ENCODE peak calls at places on chromosome 3, in ten cellular contexts. R is MM.1S, F is GM13976, W is colonic mucosa, G is heart left ventricle, J is tibial artery, U is WERI-Rb-1, X is astrocyte, H is right atrium auricular region, A is cardiac fibroblast. Y is an unnamed sample.
A peak's percentile ranks its signal among the peaks of the same experiment; 100 is the strongest.

GRCh38 chr3:184426691-184427141 is 46.9 kb downstream of the CHRD start:
- DNase-seq in J (peak; percentile 57), H (no peak), R (no peak), G (no peak), A (no peak), X (peak; percentile 63), W (no peak), U (no peak), F (no peak), Y (no peak)

GRCh38 chr3:39255503-39256325 is 24.1 kb downstream of the CX3CR1 start:
- DNase-seq in G (no peak), J (no peak), A (no peak), F (peak; percentile 71), X (no peak), U (no peak), H (no peak), W (no peak), R (peak; percentile 75), Y (no peak)

GRCh38 chr3:187295635-187296034 is 4.1 kb upstream of the MASP1 start:
- DNase-seq in R (no peak), U (no peak), H (no peak), W (no peak), A (no peak), X (no peak), G (no peak), F (no peak), J (no peak), Y (no peak)

GRCh38 chr3:4774531-4774930 is 204.7 kb upstream of the BHLHE40 start:
- DNase-seq in F (no peak), R (no peak), W (peak; percentile 77), X (no peak), A (no peak), H (no peak), G (no peak), U (no peak), J (no peak), Y (no peak)

GRCh38 chr3:149120051-149120972 is 9.1 kb upstream of the HPS3 start:
- DNase-seq in X (peak; percentile 45), U (no peak), W (no peak), A (peak; percentile 85), F (peak; percentile 75), H (no peak), J (no peak), G (no peak), R (peak; percentile 82), Y (no peak)

GRCh38 chr3:15903164-15903563 is 105.4 kb upstream of the ANKRD28 start:
- DNase-seq in J (peak; percentile 89), U (no peak), W (no peak), G (no peak), A (peak; percentile 6), X (no peak), F (no peak), R (no peak), H (peak; percentile 61), Y (no peak)

GRCh38 chr3:160091441-160091840 is 102.8 kb downstream of the IL12A start:
- DNase-seq in R (no peak), H (no peak), X (no peak), U (no peak), G (no peak), A (no peak), W (no peak), F (no peak), J (no peak), Y (no peak)

GRCh38 chr3:181253796-181254195 is 264.3 kb upstream of the DNAJC19 start:
- DNase-seq in X (no peak), A (no peak), G (no peak), J (no peak), W (no peak), F (no peak), H (no peak), U (no peak), R (no peak), Y (no peak)

GRCh38 chr3:133549565-133549964 is 23.9 kb upstream of the CDV3 start:
- DNase-seq in G (no peak), W (no peak), U (no peak), R (no peak), F (no peak), X (no peak), A (no peak), J (no peak), H (no peak), Y (no peak)

GRCh38 chr3:173021547-173022185 is 119.4 kb downstream of the SPATA16 start:
- DNase-seq in J (no peak), F (no peak), W (no peak), R (no peak), U (no peak), G (no peak), H (no peak), A (no peak), X (no peak), Y (no peak)

GRCh38 chr3:132539681-132540080 is 57.4 kb upstream of the ACKR4 start:
- DNase-seq in G (no peak), X (no peak), J (no peak), F (no peak), H (no peak), R (no peak), U (no peak), A (no peak), W (no peak), Y (no peak)

GRCh38 chr3:46488735-46489361 is 8.9 kb upstream of the RTP3 start:
- DNase-seq in A (peak; percentile 86), X (peak; percentile 72), W (peak; percentile 97), R (peak; percentile 98), F (peak; percentile 95), J (peak; percentile 89), H (peak; percentile 83), G (peak; percentile 95), U (peak; percentile 95), Y (peak; percentile 95)

GRCh38 chr3:168342946-168343856 is 247.5 kb upstream of the GOLIM4 start:
- DNase-seq in U (no peak), F (no peak), X (no peak), G (no peak), H (no peak), W (no peak), J (no peak), R (no peak), A (no peak), Y (no peak)

GRCh38 chr3:88113311-88114162 is 36.2 kb upstream of the C3orf38 start:
- DNase-seq in A (peak; percentile 81), H (peak; percentile 62), F (peak; percentile 24), R (peak; percentile 70), X (peak; percentile 42), G (no peak), J (no peak), U (peak; percentile 58), W (peak; percentile 73), Y (peak; percentile 25)

DNA sequence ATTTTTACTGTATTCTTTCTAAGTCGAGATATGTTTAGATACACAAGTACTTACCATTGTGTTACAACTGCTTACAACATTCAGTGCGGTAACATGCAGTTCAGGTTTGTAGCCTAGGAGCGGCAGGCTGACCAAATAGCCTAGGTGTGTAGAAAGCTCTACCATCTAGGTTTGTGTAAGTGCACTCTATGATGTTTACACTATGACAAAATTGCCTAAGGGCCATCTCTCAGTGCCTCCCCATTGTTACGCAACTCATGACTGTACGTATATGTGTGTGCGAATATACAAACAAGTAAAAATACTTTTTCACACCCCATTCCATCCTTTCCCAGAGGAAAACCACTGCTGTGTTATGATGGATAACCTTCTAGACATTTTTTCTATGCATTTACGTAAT is 44.3 kb downstream of the PXYLP1 start:
- DNase-seq in X (no peak), A (peak; percentile 55), U (no peak), F (no peak), G (no peak), R (no peak), H (peak; percentile 16), J (no peak), W (no peak), Y (no peak)
- TF ChIP-seq CTCF in X (no peak), A (no peak), U (no peak), F (no peak), G (no peak), R (no peak), H (no peak), J (no peak), W (no peak), Y (no peak)

GRCh38 chr3:13841826-13842225 is 38.0 kb downstream of the WNT7A start:
- DNase-seq in W (no peak), G (no peak), U (no peak), H (no peak), J (no peak), F (no peak), R (no peak), A (no peak), X (no peak), Y (no peak)
- TF ChIP-seq CTCF in W (no peak), G (no peak), U (no peak), H (no peak), J (no peak), F (no peak), R (no peak), A (no peak), X (no peak), Y (no peak)

DNA sequence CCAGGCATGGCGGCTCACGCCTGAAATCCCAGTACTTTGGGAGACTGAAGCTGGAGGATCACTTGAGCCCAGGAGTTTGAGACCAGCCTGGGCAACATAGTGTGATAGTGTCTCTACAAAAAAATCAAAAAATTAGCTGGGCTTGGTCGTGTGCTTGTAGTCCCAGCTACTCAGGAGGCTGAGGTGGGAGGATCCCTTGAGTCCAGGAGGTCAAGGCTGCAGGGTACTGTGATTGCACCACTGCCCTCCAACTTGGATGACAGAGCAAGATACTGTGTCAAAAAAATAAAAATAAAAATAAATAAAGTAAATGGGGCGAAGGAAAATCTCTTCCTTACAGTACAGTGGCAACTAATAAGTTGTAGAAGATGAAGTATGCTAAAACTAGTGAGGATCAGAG is 29.6 kb downstream of the LSM3 start:
- DNase-seq in J (no peak), W (no peak), R (no peak), X (no peak), H (no peak), F (no peak), U (no peak), A (no peak), G (no peak), Y (no peak)
- TF ChIP-seq CTCF in J (no peak), W (no peak), R (no peak), X (no peak), H (no peak), F (no peak), U (no peak), A (no peak), G (no peak), Y (no peak)

GRCh38 chr3:138284079-138284478 is 45.6 kb downstream of the NME9 start:
- DNase-seq in J (no peak), R (no peak), W (no peak), U (no peak), X (no peak), F (no peak), A (no peak), H (no peak), G (no peak), Y (no peak)

GRCh38 chr3:138289260-138289659 is 40.4 kb downstream of the NME9 start:
- DNase-seq in J (no peak), G (no peak), U (no peak), F (no peak), H (no peak), A (no peak), X (no peak), W (no peak), R (no peak), Y (no peak)

GRCh38 chr3:138282836-138283235 is 46.8 kb downstream of the NME9 start:
- DNase-seq in W (no peak), F (no peak), X (no peak), U (no peak), R (no peak), J (no peak), G (no peak), H (no peak), A (no peak), Y (no peak)

GRCh38 chr3:138281561-138281960 is 48.1 kb downstream of the NME9 start:
- DNase-seq in R (no peak), U (no peak), F (no peak), H (no peak), A (no peak), X (no peak), W (no peak), G (no peak), J (no peak), Y (no peak)

GRCh38 chr3:138284957-138285477 is 44.6 kb downstream of the NME9 start:
- DNase-seq in J (no peak), R (no peak), U (no peak), A (no peak), F (no peak), G (no peak), X (no peak), H (no peak), W (no peak), Y (no peak)
- TF ChIP-seq CTCF in J (no peak), R (peak; percentile 7), U (peak; percentile 31), A (no peak), F (no peak), G (no peak), X (no peak), H (no peak), W (no peak), Y (no peak)

Y was measured in glutamatergic neuron.